ENCODE peak calls at places on chromosomes 11 and 22, in four cellular contexts. A, C, I and F are unnamed samples.
A peak's percentile ranks its signal among the peaks of the same experiment; 100 is the strongest.

GRCh38 chr11:66842501-66842895 is 743 bp upstream of the RCE1 start:
- DNase-seq in A (no peak), C (no peak), I (no peak), F (no peak)

GRCh38 chr11:394034-394857 is at the start of gene PKP3:
- DNase-seq in A (peak; percentile 95), C (no peak), I (no peak), F (peak; percentile 88)

GRCh38 chr11:72723508-72723907 is 28.7 kb downstream of the ARAP1 start:
- DNase-seq in A (no peak), C (no peak), I (no peak), F (no peak)

GRCh38 chr22:38272373-38273134 is at the start of gene TMEM184B:
- DNase-seq in A (peak; percentile 86), C (peak; percentile 88), I (peak; percentile 82), F (peak; percentile 66)

GRCh38 chr11:86678296-86678695 is 5.9 kb upstream of the ME3 start:
- DNase-seq in A (no peak), C (no peak), I (peak; percentile 85), F (no peak)

GRCh38 chr11:79150320-79150719 is 290.5 kb downstream of the TENM4 start:
- DNase-seq in A (no peak), C (no peak), I (no peak), F (no peak)

GRCh38 chr11:47924184-47924671 is 56.1 kb upstream of the PTPRJ start:
- DNase-seq in A (peak; percentile 94), C (no peak), I (no peak), F (no peak)

GRCh38 chr11:45879803-45880685 is 5.4 kb upstream of the MAPK8IP1 start:
- DNase-seq in A (no peak), C (no peak), I (no peak), F (no peak)

GRCh38 chr22:36729321-36729720 is 25.8 kb upstream of the CACNG2 start:
- DNase-seq in A (no peak), C (no peak), I (no peak), F (peak; percentile 14)

GRCh38 chr22:37234736-37235711 is 9.0 kb downstream of the RAC2 start:
- DNase-seq in A (no peak), C (no peak), I (no peak), F (no peak)

GRCh38 chr11:17988465-17988864 is 24.4 kb downstream of the SERGEF start:
- DNase-seq in A (no peak), C (no peak), I (no peak), F (no peak)

GRCh38 chr11:86548278-86548917 is 124.0 kb downstream of the ME3 start:
- DNase-seq in A (peak; percentile 39), C (no peak), I (no peak), F (no peak)

GRCh38 chr11:72072348-72072747 is 8.0 kb downstream of the NUMA1 start:
- DNase-seq in A (peak; percentile 90), C (no peak), I (no peak), F (no peak)

GRCh38 chr11:100684101-100685065 is 2.7 kb upstream of the ARHGAP42 start:
- DNase-seq in A (peak; percentile 42), C (no peak), I (no peak), F (no peak)

GRCh38 chr11:69085490-69086095 is 36.9 kb downstream of the TPCN2 start:
- DNase-seq in A (no peak), C (no peak), I (no peak), F (no peak)

GRCh38 chr22:40955516-40955915 is 4.3 kb downstream of the RBX1 start:
- DNase-seq in A (peak; percentile 88), C (no peak), I (no peak), F (no peak)

GRCh38 chr11:93000511-93001476 is 31.3 kb downstream of the MTNR1B start:
- DNase-seq in A (peak; percentile 66), C (no peak), I (no peak), F (no peak)

GRCh38 chr11:74504100-74504691 is 10.7 kb upstream of the LIPT2 start:
- DNase-seq in A (no peak), C (no peak), I (no peak), F (no peak)

GRCh38 chr11:27292642-27293020 is 70.4 kb downstream of the CCDC34 start:
- DNase-seq in A (no peak), C (no peak), I (no peak), F (no peak)

DNA sequence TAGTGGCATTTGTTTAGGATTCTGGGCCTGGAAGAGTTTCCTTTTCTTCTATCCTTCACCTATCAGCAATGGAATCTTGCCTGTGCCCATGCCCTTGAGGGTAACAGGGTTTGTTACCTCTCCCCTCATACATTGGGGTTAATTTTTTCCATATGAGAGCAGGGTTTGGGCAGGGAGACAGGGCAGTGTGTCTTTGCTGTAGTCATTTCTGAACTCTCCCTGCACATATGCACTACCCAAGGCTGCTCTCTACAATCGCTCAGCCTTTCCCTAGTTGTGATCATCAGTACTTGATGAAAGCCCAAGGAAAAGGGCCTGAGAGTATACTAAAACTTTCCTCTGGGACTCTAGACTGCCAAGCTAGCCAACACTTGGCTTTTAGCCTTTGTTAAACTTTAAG is 95.7 kb downstream of the LRRC32 start:
- DNase-seq in A (no peak), C (no peak), I (no peak), F (no peak)
- H2AK5ac ChIP-seq in A (peak overlapping the region; percentile 45), C (no peak overlapping the region), I (no peak overlapping the region), F (no peak overlapping the region)

DNA sequence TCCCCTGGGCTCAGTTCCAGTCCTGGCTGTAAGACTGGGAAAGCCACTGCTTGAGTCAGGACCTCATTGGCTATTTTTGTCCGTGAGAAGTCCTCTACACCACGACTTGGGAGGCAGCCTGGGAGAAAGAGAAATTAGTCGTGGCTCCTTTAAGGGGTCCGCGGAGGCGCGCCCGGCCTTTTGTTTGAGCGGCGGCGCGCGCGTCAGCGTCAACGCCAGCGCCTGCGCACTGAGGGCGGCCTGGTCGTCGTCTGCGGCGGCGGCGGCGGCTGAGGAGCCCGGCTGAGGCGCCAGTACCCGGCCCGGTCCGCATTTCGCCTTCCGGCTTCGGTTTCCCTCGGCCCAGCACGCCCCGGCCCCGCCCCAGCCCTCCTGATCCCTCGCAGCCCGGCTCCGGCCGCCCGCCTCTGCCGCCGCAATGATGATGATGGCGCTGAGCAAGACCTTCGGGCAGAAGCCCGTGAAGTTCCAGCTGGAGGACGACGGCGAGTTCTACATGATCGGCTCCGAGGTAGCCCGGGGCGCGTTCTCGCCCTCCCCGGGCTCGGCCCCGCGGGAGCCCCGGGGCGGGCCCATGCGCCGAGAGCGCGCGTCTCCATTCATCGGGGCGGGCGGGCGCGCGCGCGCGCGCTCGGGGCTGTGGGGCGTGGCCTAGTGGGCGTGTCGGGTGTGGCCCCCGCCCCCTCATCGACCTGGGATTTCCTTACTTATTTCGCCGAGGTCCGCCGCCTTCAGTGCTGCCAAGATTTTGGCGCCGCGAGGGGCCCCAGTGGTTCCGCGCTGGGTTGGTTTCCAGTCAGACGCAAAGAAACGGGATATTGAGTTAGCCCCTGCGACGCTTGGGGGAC is at the start of gene SMARCB1:
- DNase-seq in A (peak; percentile 96), C (peak; percentile 95), I (peak; percentile 88), F (peak; percentile 84)
- H3K4ac ChIP-seq in A (peak within 1 kb of the TSS; percentile 99), C (peak within 1 kb of the TSS; percentile 95), I (peak within 1 kb of the TSS; percentile 100), F (no peak within 1 kb of the TSS)

DNA sequence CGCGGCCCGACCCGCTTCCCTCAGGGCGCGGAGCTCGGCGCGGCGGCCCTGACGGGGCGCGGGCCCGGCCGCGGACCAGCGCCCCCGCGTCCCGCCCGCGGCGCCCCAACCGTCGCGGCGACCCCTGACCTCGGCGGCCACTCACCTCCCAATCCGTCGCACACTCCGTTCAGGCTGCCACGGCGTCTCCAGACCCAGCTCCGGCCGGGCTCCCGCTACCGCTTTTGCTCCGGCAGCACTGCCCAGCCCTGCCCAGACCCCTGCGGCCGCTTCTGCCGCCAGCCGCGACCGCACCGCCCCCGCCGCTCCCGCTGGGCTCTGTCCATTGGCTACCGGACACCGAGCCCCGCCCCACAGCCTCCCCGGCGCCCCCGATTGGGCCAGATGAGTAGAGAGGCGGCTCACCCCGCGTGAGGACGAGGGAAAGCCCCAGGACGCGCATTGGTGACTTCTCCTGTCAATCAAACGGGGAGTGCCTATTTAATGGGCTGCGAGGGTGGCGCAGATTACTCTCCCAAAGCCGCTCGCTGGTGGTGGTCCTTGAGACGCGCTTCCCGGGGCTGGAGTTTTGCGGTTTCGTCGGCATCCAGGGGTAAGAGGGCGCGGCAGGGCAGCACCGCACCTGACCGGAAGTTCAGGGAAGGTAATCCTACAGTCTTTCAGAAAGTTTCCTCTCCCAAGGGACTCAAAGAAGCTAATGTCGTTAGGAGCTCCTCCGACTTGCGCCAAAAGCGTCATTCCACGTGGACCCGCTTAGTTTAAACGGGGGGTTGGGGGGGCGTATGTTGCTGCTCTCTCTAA is at the start of gene PACSIN2:
- DNase-seq in A (peak; percentile 100), C (peak; percentile 99), I (peak; percentile 99), F (peak; percentile 99)
- H2AK5ac ChIP-seq in A (peak within 1 kb of the TSS; percentile 15), C (no peak within 1 kb of the TSS), I (peak within 1 kb of the TSS; percentile 19), F (no peak within 1 kb of the TSS)

GRCh38 chr11:64358907-64359711 is at the start of gene RPS6KA4:
- DNase-seq in A (peak; percentile 91), C (peak; percentile 75), I (peak; percentile 57), F (no peak)
- H3K4ac ChIP-seq in A (peak within 1 kb of the TSS; percentile 96), C (peak within 1 kb of the TSS; percentile 96), I (peak within 1 kb of the TSS; percentile 98), F (no peak within 1 kb of the TSS)

DNA sequence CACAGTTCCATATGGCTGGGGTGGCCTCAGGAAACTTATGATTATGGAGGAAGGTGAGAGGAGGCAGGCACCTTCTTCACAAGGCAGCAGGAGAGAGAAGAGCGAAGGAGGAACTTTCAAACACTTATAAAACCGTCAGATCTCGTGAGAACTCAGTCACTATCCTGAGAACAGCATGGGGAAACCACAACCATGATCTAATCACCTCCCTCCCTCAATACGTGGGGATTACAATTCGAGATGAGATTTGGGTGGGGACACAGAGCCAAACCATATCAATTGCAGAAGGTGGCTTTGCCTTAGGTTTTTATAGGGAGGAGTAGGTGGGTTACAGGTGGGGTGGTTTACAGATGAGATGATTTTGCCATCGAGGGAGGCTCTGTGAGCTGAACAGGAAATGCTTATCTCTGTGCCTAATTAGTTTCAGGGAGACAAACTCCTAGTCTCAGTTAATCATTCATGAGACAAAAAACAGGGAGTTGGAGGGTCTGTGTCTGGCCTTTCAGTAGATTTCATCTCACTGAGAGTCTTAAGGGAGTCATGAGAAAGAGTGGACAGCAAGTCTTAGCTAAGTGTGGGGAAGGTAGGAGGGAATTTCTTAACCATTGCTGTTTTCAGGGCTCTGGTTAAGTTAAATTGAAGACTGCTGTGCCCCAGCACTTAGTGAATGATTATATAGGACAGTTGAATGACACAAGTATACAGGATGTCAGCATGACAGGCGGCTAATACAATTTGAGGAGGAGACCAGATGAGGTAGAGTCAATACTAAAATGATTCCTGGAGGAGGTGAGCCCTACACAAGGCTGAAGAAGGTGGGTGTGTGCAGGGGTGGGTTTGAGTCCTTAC is 47.7 kb downstream of the CWC15 start:
- DNase-seq in A (no peak), C (no peak), I (no peak), F (no peak)
- H2AK5ac ChIP-seq in A (no peak overlapping the region), C (no peak overlapping the region), I (no peak overlapping the region), F (no peak overlapping the region)

GRCh38 chr11:122159861-122160260 is 43.8 kb upstream of the BLID start:
- DNase-seq in A (no peak), C (no peak), I (no peak), F (no peak)

GRCh38 chr11:122161191-122161590 is 45.2 kb upstream of the BLID start:
- DNase-seq in A (no peak), C (no peak), I (no peak), F (no peak)

GRCh38 chr11:122159173-122159701 is 43.2 kb upstream of the BLID start:
- DNase-seq in A (no peak), C (no peak), I (no peak), F (no peak)

GRCh38 chr11:122163420-122163819 is 47.4 kb upstream of the BLID start:
- DNase-seq in A (no peak), C (no peak), I (no peak), F (no peak)

GRCh38 chr11:122162095-122162494 is 46.1 kb upstream of the BLID start:
- DNase-seq in A (no peak), C (no peak), I (no peak), F (no peak)
- H3K4ac ChIP-seq in A (no peak overlapping the region), C (no peak overlapping the region), I (no peak overlapping the region), F (no peak overlapping the region)